ENCODE peak calls at places on chromosome 21, in five cellular contexts. X is brain microvascular endothelial cell, D is iris pigment epithelial cell, O is sciatic nerve, K is erythroblast. P is an unnamed sample.

GRCh38 chr21:37793660-37794059 is 122.6 kb downstream of the KCNJ6 start:
- DNase-seq in K (no peak), D (peak), X (no peak), O (no peak), P (no peak)

GRCh38 chr21:38077504-38077903 is 161.2 kb upstream of the KCNJ6 start:
- DNase-seq in D (no peak), X (no peak), O (no peak), K (no peak), P (no peak)

GRCh38 chr21:34202553-34203332 is 129.4 kb downstream of the MRPS6 start:
- DNase-seq in K (no peak), D (no peak), O (no peak), X (no peak), P (no peak)

GRCh38 chr21:42513151-42513984 is at the start of gene SLC37A1:
- DNase-seq in O (peak), D (no peak), K (peak), X (no peak), P (no peak)

GRCh38 chr21:44087426-44088400 is 19.5 kb upstream of the PWP2 start:
- DNase-seq in K (no peak), X (no peak), O (no peak), D (no peak), P (no peak)

GRCh38 chr21:26806734-26807372 is 38.4 kb downstream of the ADAMTS1 start:
- DNase-seq in O (no peak), K (no peak), X (peak), D (peak), P (no peak)

GRCh38 chr21:18499761-18500376 is 96.3 kb upstream of the TMPRSS15 start:
- DNase-seq in X (peak), D (peak), O (peak), K (peak), P (no peak)

GRCh38 chr21:33481314-33481943 is 1.7 kb upstream of the TMEM50B start:
- DNase-seq in K (peak), D (no peak), X (no peak), O (no peak), P (no peak)

GRCh38 chr21:34593423-34593822 is 21.5 kb downstream of the RCAN1 start:
- DNase-seq in K (no peak), X (no peak), D (no peak), O (no peak), P (no peak)

GRCh38 chr21:31924548-31924947 is 51.7 kb downstream of the HUNK start:
- DNase-seq in K (no peak), X (no peak), O (no peak), D (no peak), P (no peak)

GRCh38 chr21:14120091-14120734 is 90.5 kb downstream of the LIPI start:
- DNase-seq in D (peak), O (no peak), X (no peak), K (peak), P (no peak)

GRCh38 chr21:38869946-38870345 is 64.2 kb downstream of the ETS2 start:
- DNase-seq in O (no peak), X (peak), D (peak), K (no peak), P (no peak)

GRCh38 chr21:45862544-45863207 is 118.9 kb upstream of the COL6A1 start:
- DNase-seq in D (no peak), O (peak), K (no peak), X (no peak), P (no peak)

GRCh38 chr21:38815060-38815405 is 9.3 kb downstream of the ETS2 start:
- DNase-seq in D (peak), X (peak), O (no peak), K (no peak), P (no peak)

GRCh38 chr21:21807598-21807903 is 809.3 kb downstream of the NCAM2 start:
- DNase-seq in D (peak), K (no peak), X (no peak), O (no peak), P (no peak)

GRCh38 chr21:27735699-27736098 is 768.8 kb upstream of the ADAMTS5 start:
- DNase-seq in D (no peak), X (no peak), K (no peak), O (no peak), P (no peak)

GRCh38 chr21:41458121-41458520 is 32.1 kb downstream of the MX1 start:
- DNase-seq in O (no peak), K (no peak), X (no peak), D (no peak), P (no peak)

GRCh38 chr21:43866659-43867331 is 1.8 kb downstream of the AGPAT3 start:
- DNase-seq in K (peak), O (no peak), X (no peak), D (peak), P (no peak)

GRCh38 chr21:33229776-33230517 is at the start of gene IFNAR2:
- DNase-seq in D (peak), X (peak), K (peak), O (peak), P (peak)

GRCh38 chr21:32741336-32741735 is 13.5 kb upstream of the SYNJ1 start:
- DNase-seq in X (no peak), K (no peak), D (no peak), O (no peak), P (no peak)

GRCh38 chr21:42409366-42409765 is 5.7 kb downstream of the UBASH3A start:
- DNase-seq in K (no peak), X (no peak), O (peak), D (no peak), P (no peak)

GRCh38 chr21:43702785-43703067 is 16.2 kb upstream of the PDXK start:
- DNase-seq in D (peak), K (no peak), X (peak), O (no peak), P (no peak)

GRCh38 chr21:43866233-43866632 is 1.2 kb downstream of the AGPAT3 start:
- DNase-seq in D (peak), K (peak), X (peak), O (peak), P (no peak)

GRCh38 chr21:44059710-44060109 is 47.5 kb upstream of the PWP2 start:
- DNase-seq in D (no peak), K (no peak), X (no peak), O (no peak), P (no peak)

P was measured in NCI-H1930.